ENCODE peak calls at places on chromosomes 11 and 22, in ten cellular contexts. Y, H, U, N, Q, F, L, X, T and B are unnamed samples.

GRCh38 chr22:50243704-50244419 is 961 bp downstream of the TUBGCP6 start:
- DNase-seq in X (no peak), N (no peak), F (no peak), Y (no peak), L (peak; percentile 22), Q (no peak), H (no peak), U (no peak), T (no peak), B (no peak)

GRCh38 chr11:125504580-125504979 is 8.5 kb upstream of the FEZ1 start:
- DNase-seq in H (no peak), Y (no peak), Q (no peak), N (no peak), L (no peak), U (no peak), X (no peak), T (no peak), F (no peak), B (no peak)

GRCh38 chr11:69950120-69950519 is 128.0 kb upstream of the ANO1 start:
- DNase-seq in Q (no peak), N (no peak), F (peak; percentile 24), Y (no peak), L (peak; percentile 10), X (peak; percentile 50), T (no peak), U (peak; percentile 94), H (peak; percentile 52), B (no peak)

GRCh38 chr11:96207459-96208449 is 135.2 kb downstream of the MAML2 start:
- DNase-seq in U (no peak), F (peak; percentile 55), T (no peak), L (peak; percentile 41), N (peak; percentile 40), Q (no peak), Y (no peak), H (no peak), X (peak; percentile 65), B (no peak)

GRCh38 chr22:41888638-41889200 is 26.2 kb downstream of the SHISA8 start:
- DNase-seq in L (no peak), Y (no peak), N (no peak), H (no peak), F (no peak), U (no peak), X (no peak), T (no peak), Q (no peak), B (no peak)

GRCh38 chr11:11324090-11324489 is 29.0 kb downstream of the CSNK2A3 start:
- DNase-seq in Y (no peak), U (no peak), H (no peak), N (no peak), L (no peak), X (no peak), F (no peak), T (no peak), Q (no peak), B (no peak)

GRCh38 chr11:126354631-126355323 is 709 bp upstream of the ST3GAL4 start:
- DNase-seq in X (no peak), Q (no peak), U (no peak), N (no peak), Y (no peak), T (no peak), F (no peak), H (no peak), L (peak; percentile 36), B (no peak)

GRCh38 chr22:39349506-39349966 is 255 bp upstream of the SYNGR1 start:
- DNase-seq in T (peak; percentile 27), F (no peak), H (peak; percentile 36), L (peak; percentile 59), N (peak; percentile 26), U (peak; percentile 79), X (no peak), Y (no peak), Q (peak; percentile 59), B (peak; percentile 61)

GRCh38 chr22:39148024-39148726 is 4.3 kb downstream of the CBX7 start:
- DNase-seq in F (no peak), Y (no peak), T (no peak), N (no peak), L (no peak), Q (no peak), H (no peak), U (peak; percentile 41), X (no peak), B (no peak)

GRCh38 chr11:7677071-7677470 is 3.8 kb upstream of the CYB5R2 start:
- DNase-seq in U (no peak), F (no peak), X (no peak), Y (no peak), T (no peak), H (no peak), N (peak; percentile 47), Q (no peak), L (no peak), B (no peak)

GRCh38 chr11:65551572-65552398 is 6.4 kb downstream of the LTBP3 start:
- DNase-seq in N (no peak), U (peak; percentile 92), Q (peak; percentile 80), L (peak; percentile 85), H (peak; percentile 58), Y (no peak), T (peak; percentile 82), F (peak; percentile 91), X (peak; percentile 91), B (peak; percentile 81)

GRCh38 chr11:44968510-44968909 is 17.8 kb upstream of the TP53I11 start:
- DNase-seq in F (no peak), H (no peak), X (no peak), T (no peak), U (no peak), L (no peak), Y (no peak), N (no peak), Q (no peak), B (no peak)

GRCh38 chr22:19634206-19634536 is 80.1 kb upstream of the SEPTIN5 start:
- DNase-seq in U (peak; percentile 35), T (no peak), N (no peak), L (no peak), H (no peak), F (no peak), Q (no peak), X (no peak), Y (no peak), B (no peak)

DNA sequence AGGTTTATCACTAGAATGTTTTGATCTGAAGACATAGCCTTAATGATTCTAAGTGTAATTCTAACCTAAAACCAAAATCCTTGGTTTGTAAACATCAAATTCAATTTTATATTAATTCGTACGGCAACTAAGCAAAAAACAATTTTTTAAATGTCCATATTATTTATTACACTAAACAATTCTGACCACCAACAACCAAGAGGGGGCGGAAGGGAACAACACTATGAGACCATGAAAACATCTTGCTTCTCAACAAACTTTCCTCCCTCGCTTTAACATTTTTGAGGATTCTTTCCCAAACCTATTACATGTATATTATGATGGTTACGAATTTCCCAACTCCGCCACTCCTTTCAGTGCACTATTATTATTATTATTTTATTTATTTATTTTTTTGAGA is 6.5 kb upstream of the UCP2 start:
- DNase-seq in Q (no peak), T (no peak), F (peak; percentile 48), H (no peak), U (no peak), L (no peak), Y (no peak), X (no peak), N (peak; percentile 48), B (no peak)
- TF ChIP-seq CTCF in Q (no peak), T (no peak), F (no peak), H (no peak), U (peak; percentile 31), L (peak; percentile 26), Y (peak; percentile 16), X (no peak), N (peak; percentile 34), B (no peak)

DNA sequence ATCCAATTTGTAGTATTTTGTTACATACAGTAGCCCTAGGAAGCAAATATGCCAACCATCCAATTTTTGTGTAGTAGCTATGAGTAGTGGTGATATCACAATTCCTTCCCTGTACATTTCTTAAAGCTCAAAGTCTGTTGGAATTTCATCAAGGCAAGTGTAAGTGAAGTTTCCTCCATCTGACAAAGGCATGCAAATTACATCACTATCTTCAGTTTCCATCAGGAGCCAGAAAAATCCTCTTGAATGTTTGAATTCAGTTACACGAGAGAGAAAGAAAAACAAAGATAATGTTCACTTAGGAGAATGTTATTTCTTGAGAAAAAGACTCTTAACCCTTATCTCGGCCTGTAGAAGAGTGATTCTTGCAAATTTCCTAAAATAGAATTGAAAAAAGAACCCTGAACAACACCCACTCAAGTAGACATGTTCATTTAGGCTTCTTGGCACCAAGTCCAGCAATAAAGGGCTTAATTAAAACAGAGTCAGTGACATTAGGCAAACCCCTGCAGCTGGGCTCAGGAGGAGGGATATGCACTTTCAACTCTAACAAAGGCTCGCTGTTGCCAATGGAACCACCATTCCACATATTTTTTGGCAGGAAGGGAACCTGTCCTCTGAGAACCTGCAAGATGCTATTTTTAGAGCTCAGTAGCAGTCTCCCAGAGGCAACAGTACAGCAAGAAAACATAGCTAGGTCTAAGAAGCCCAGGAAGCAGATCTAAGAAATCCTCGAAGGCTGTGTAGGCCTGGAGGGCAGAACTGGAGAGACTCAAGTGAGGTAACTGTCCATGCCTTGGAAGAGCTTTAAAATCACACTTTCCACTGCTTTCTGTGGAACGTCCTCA is 144.6 kb downstream of the CCDC81 start:
- DNase-seq in U (no peak), Q (no peak), T (no peak), N (peak; percentile 81), F (no peak), L (no peak), H (no peak), Y (no peak), X (no peak), B (no peak)
- H3K4me1 ChIP-seq in U (peaks cover 38% of the 10 kb centered on the region), Q (no peaks in the 10 kb centered on the region), T (peaks cover 24% of the 10 kb centered on the region), N (peaks cover 46% of the 10 kb centered on the region), F (peaks cover 9% of the 10 kb centered on the region), L (no peaks in the 10 kb centered on the region), H (peaks cover 68% of the 10 kb centered on the region), Y (no peaks in the 10 kb centered on the region), X (no peaks in the 10 kb centered on the region), B (peaks cover 29% of the 10 kb centered on the region)

GRCh38 chr11:115984228-115984627 is 480.0 kb upstream of the CADM1 start:
- DNase-seq in H (no peak), L (no peak), Q (no peak), Y (no peak), U (no peak), F (no peak), T (no peak), X (no peak), N (no peak), B (no peak)
- TF ChIP-seq CTCF in H (no peak), L (no peak), Q (no peak), Y (no peak), U (no peak), F (no peak), T (no peak), X (no peak), N (no peak), B (no peak)

DNA sequence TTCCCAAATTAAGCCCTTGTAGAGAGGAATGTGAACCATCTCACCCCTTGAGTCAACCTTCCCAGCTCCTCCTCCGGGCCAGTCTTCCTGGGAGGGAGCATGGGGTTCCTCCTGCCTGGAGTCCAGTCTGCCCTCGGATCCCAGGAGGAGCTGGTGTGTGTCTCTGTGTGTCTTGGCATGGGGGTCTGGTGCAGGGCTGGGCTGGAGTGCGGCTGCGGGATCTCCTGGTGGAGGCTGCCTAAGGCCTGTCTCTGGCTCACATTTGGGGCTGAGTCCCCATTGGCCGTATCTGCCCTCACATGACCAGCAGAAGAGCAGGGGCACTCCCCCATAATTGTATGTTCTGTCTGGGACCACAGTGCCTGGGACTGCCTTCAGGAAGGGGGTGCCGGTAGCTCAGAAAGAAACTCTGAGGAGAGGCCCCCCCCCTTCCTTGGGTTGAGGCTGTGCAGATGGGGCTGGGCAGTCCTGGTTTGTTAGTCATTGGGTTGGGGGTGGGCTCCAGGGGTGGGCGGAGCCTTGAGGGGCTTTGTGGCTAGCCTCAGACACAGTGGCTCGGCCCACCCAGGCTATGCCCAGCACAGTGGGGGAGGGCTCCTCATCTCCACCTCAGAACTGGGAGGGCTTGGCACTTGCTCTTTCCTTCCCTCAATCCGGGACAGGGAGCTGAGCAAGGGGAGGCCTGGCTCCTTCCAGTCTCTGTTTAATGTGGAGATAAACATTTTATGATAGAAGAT is 2.9 kb downstream of the C1QTNF5 start:
- DNase-seq in H (no peak), U (peak; percentile 90), N (peak; percentile 77), Q (no peak), L (peak; percentile 36), Y (no peak), T (no peak), F (peak; percentile 52), X (no peak), B (no peak)
- H3K4me1 ChIP-seq in H (peaks cover 19% of the 10 kb centered on the region), U (peaks cover 16% of the 10 kb centered on the region), N (peaks cover 6% of the 10 kb centered on the region), Q (peaks cover 27% of the 10 kb centered on the region), L (peaks cover 41% of the 10 kb centered on the region), Y (peaks cover 12% of the 10 kb centered on the region), T (peaks cover 56% of the 10 kb centered on the region), F (peaks cover 31% of the 10 kb centered on the region), X (peaks cover 22% of the 10 kb centered on the region), B (peaks cover 50% of the 10 kb centered on the region)